ENCODE peak calls at places on chromosomes 5 and 9, in nine cellular contexts. One of them, this sample, is unnamed. For H3K36me3, the result is how much of the 10 kb centered on the place peaks cover.

GRCh38 chr5:144812770-144813169 is 642.1 kb downstream of the KCTD16 start:
- DNase-seq in mesendoderm: no peak
- DNase-seq in astrocyte: peak
- DNase-seq in effector memory CD4-positive, alpha-beta T cell: no peak
- DNase-seq in heart left ventricle: no peak
- DNase-seq in mammary epithelial cell: peak
- DNase-seq in ovary: no peak
- DNase-seq in kidney: no peak
- DNase-seq in HCT116: no peak
- DNase-seq in this sample: no peak

GRCh38 chr9:133534346-133535284 is at the start of gene ADAMTSL2:
- DNase-seq in HCT116: no peak
- DNase-seq in astrocyte: peak
- DNase-seq in effector memory CD4-positive, alpha-beta T cell: no peak
- DNase-seq in kidney: peak
- DNase-seq in ovary: peak
- DNase-seq in mesendoderm: peak
- DNase-seq in heart left ventricle: peak
- DNase-seq in mammary epithelial cell: no peak
- DNase-seq in this sample: no peak

GRCh38 chr5:76303917-76304316 is 99.2 kb upstream of the IQGAP2 start:
- DNase-seq in heart left ventricle: no peak
- DNase-seq in ovary: no peak
- DNase-seq in mesendoderm: peak
- DNase-seq in mammary epithelial cell: peak
- DNase-seq in HCT116: no peak
- DNase-seq in kidney: no peak
- DNase-seq in astrocyte: no peak
- DNase-seq in effector memory CD4-positive, alpha-beta T cell: peak
- DNase-seq in this sample: no peak

GRCh38 chr5:34474573-34475021 is 181.5 kb upstream of the RAI14 start:
- DNase-seq in ovary: no peak
- DNase-seq in heart left ventricle: no peak
- DNase-seq in astrocyte: peak
- DNase-seq in mesendoderm: peak
- DNase-seq in HCT116: peak
- DNase-seq in kidney: no peak
- DNase-seq in mammary epithelial cell: peak
- DNase-seq in effector memory CD4-positive, alpha-beta T cell: no peak
- DNase-seq in this sample: no peak

GRCh38 chr5:98187945-98188344 is 585.5 kb upstream of the RGMB start:
- DNase-seq in effector memory CD4-positive, alpha-beta T cell: no peak
- DNase-seq in HCT116: no peak
- DNase-seq in heart left ventricle: no peak
- DNase-seq in mammary epithelial cell: peak
- DNase-seq in astrocyte: no peak
- DNase-seq in ovary: no peak
- DNase-seq in kidney: no peak
- DNase-seq in mesendoderm: no peak
- DNase-seq in this sample: no peak

GRCh38 chr9:127805620-127806019 is 2.9 kb downstream of the FPGS start:
- DNase-seq in mammary epithelial cell: no peak
- DNase-seq in mesendoderm: peak
- DNase-seq in ovary: no peak
- DNase-seq in HCT116: peak
- DNase-seq in astrocyte: no peak
- DNase-seq in effector memory CD4-positive, alpha-beta T cell: no peak
- DNase-seq in heart left ventricle: no peak
- DNase-seq in kidney: no peak
- DNase-seq in this sample: no peak

GRCh38 chr5:127011151-127011550 is 19.2 kb downstream of the MARCHF3 start:
- DNase-seq in effector memory CD4-positive, alpha-beta T cell: no peak
- DNase-seq in astrocyte: peak
- DNase-seq in ovary: no peak
- DNase-seq in HCT116: no peak
- DNase-seq in heart left ventricle: peak
- DNase-seq in mesendoderm: no peak
- DNase-seq in mammary epithelial cell: peak
- DNase-seq in kidney: no peak
- DNase-seq in this sample: no peak

GRCh38 chr9:118215544-118215943 is 511.3 kb downstream of the TLR4 start:
- DNase-seq in effector memory CD4-positive, alpha-beta T cell: no peak
- DNase-seq in mesendoderm: peak
- DNase-seq in heart left ventricle: no peak
- DNase-seq in ovary: no peak
- DNase-seq in mammary epithelial cell: no peak
- DNase-seq in HCT116: no peak
- DNase-seq in kidney: no peak
- DNase-seq in astrocyte: no peak
- DNase-seq in this sample: no peak

GRCh38 chr9:111272571-111272970 is 57.5 kb downstream of the OR2K2 start:
- DNase-seq in kidney: no peak
- DNase-seq in HCT116: no peak
- DNase-seq in heart left ventricle: no peak
- DNase-seq in mammary epithelial cell: no peak
- DNase-seq in astrocyte: no peak
- DNase-seq in effector memory CD4-positive, alpha-beta T cell: no peak
- DNase-seq in mesendoderm: no peak
- DNase-seq in ovary: no peak
- DNase-seq in this sample: no peak

GRCh38 chr9:72650206-72650605 is 128.8 kb downstream of the TMC1 start:
- DNase-seq in kidney: no peak
- DNase-seq in HCT116: no peak
- DNase-seq in mesendoderm: no peak
- DNase-seq in astrocyte: no peak
- DNase-seq in ovary: no peak
- DNase-seq in mammary epithelial cell: peak
- DNase-seq in heart left ventricle: no peak
- DNase-seq in effector memory CD4-positive, alpha-beta T cell: no peak
- DNase-seq in this sample: no peak

GRCh38 chr5:116009806-116010205 is 22.5 kb upstream of the ARL14EPL start:
- DNase-seq in mesendoderm: no peak
- DNase-seq in HCT116: no peak
- DNase-seq in mammary epithelial cell: no peak
- DNase-seq in ovary: no peak
- DNase-seq in effector memory CD4-positive, alpha-beta T cell: no peak
- DNase-seq in kidney: no peak
- DNase-seq in astrocyte: no peak
- DNase-seq in heart left ventricle: no peak
- DNase-seq in this sample: no peak

GRCh38 chr9:69178583-69179011 is 4.5 kb downstream of the TJP2 start:
- DNase-seq in HCT116: peak
- DNase-seq in effector memory CD4-positive, alpha-beta T cell: no peak
- DNase-seq in heart left ventricle: no peak
- DNase-seq in astrocyte: peak
- DNase-seq in mammary epithelial cell: peak
- DNase-seq in mesendoderm: no peak
- DNase-seq in kidney: no peak
- DNase-seq in ovary: no peak
- DNase-seq in this sample: no peak

GRCh38 chr5:124697912-124698690 is 48.3 kb downstream of the ZNF608 start:
- DNase-seq in astrocyte: peak
- DNase-seq in ovary: no peak
- DNase-seq in heart left ventricle: peak
- DNase-seq in kidney: no peak
- DNase-seq in effector memory CD4-positive, alpha-beta T cell: no peak
- DNase-seq in mammary epithelial cell: no peak
- DNase-seq in mesendoderm: no peak
- DNase-seq in HCT116: no peak
- DNase-seq in this sample: no peak

GRCh38 chr5:124696898-124697297 is 49.5 kb downstream of the ZNF608 start:
- DNase-seq in astrocyte: no peak
- DNase-seq in kidney: no peak
- DNase-seq in HCT116: no peak
- DNase-seq in mesendoderm: no peak
- DNase-seq in ovary: no peak
- DNase-seq in mammary epithelial cell: no peak
- DNase-seq in effector memory CD4-positive, alpha-beta T cell: no peak
- DNase-seq in heart left ventricle: no peak
- DNase-seq in this sample: no peak

GRCh38 chr5:124697482-124697881 is 49.0 kb downstream of the ZNF608 start:
- DNase-seq in HCT116: no peak
- DNase-seq in astrocyte: no peak
- DNase-seq in mesendoderm: no peak
- DNase-seq in heart left ventricle: no peak
- DNase-seq in kidney: no peak
- DNase-seq in mammary epithelial cell: no peak
- DNase-seq in ovary: no peak
- DNase-seq in effector memory CD4-positive, alpha-beta T cell: no peak
- DNase-seq in this sample: no peak

GRCh38 chr5:124700333-124700732 is 46.1 kb downstream of the ZNF608 start:
- DNase-seq in kidney: no peak
- DNase-seq in ovary: no peak
- DNase-seq in effector memory CD4-positive, alpha-beta T cell: no peak
- DNase-seq in HCT116: no peak
- DNase-seq in astrocyte: no peak
- DNase-seq in heart left ventricle: no peak
- DNase-seq in mesendoderm: no peak
- DNase-seq in mammary epithelial cell: no peak
- DNase-seq in this sample: no peak

DNA sequence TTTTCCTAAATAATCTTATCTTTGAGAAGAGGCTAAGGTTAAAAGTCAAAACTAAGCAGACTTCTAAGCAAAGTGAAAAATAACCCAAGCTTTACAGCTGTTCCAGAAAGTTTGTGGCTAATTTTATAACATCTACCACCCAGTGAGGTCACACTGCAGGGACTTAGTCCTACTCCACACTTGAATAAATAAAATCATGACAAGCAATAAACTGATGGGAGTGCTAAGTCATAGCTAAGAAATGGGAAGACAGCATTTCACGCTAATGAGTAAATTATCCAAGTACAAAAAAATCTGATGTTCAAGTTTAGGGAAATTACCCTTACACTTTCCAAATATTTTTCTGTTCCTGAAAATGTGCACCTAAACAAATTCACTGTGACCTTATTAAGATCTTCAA is 47.7 kb downstream of the ZNF608 start:
- DNase-seq in heart left ventricle: no peak
- DNase-seq in HCT116: no peak
- DNase-seq in astrocyte: peak
- DNase-seq in kidney: no peak
- DNase-seq in ovary: no peak
- DNase-seq in mesendoderm: no peak
- DNase-seq in effector memory CD4-positive, alpha-beta T cell: no peak
- DNase-seq in mammary epithelial cell: no peak
- DNase-seq in this sample: no peak
- H3K36me3 ChIP-seq in heart left ventricle: under half
- H3K36me3 ChIP-seq in HCT116: under half
- H3K36me3 ChIP-seq in astrocyte: under half
- H3K36me3 ChIP-seq in kidney: under half
- H3K36me3 ChIP-seq in ovary: under half
- H3K36me3 ChIP-seq in mesendoderm: under half
- H3K36me3 ChIP-seq in effector memory CD4-positive, alpha-beta T cell: under half
- H3K36me3 ChIP-seq in mammary epithelial cell: under half
- H3K36me3 ChIP-seq in this sample: under half

GRCh38 chr5:172093559-172093958 is 87.1 kb upstream of the FBXW11 start:
- DNase-seq in ovary: no peak
- DNase-seq in astrocyte: no peak
- DNase-seq in mesendoderm: no peak
- DNase-seq in effector memory CD4-positive, alpha-beta T cell: no peak
- DNase-seq in heart left ventricle: peak
- DNase-seq in kidney: no peak
- DNase-seq in mammary epithelial cell: no peak
- DNase-seq in HCT116: no peak
- DNase-seq in this sample: no peak

GRCh38 chr5:172095368-172095960 is 89.0 kb upstream of the FBXW11 start:
- DNase-seq in mammary epithelial cell: no peak
- DNase-seq in ovary: no peak
- DNase-seq in mesendoderm: no peak
- DNase-seq in effector memory CD4-positive, alpha-beta T cell: no peak
- DNase-seq in astrocyte: peak
- DNase-seq in kidney: no peak
- DNase-seq in heart left ventricle: no peak
- DNase-seq in HCT116: no peak
- DNase-seq in this sample: no peak

GRCh38 chr5:172096184-172096941 is 89.9 kb upstream of the FBXW11 start:
- DNase-seq in mammary epithelial cell: no peak
- DNase-seq in astrocyte: no peak
- DNase-seq in effector memory CD4-positive, alpha-beta T cell: no peak
- DNase-seq in HCT116: no peak
- DNase-seq in heart left ventricle: no peak
- DNase-seq in kidney: no peak
- DNase-seq in mesendoderm: no peak
- DNase-seq in ovary: no peak
- DNase-seq in this sample: no peak

GRCh38 chr5:172091956-172092732 is 85.7 kb upstream of the FBXW11 start:
- DNase-seq in ovary: no peak
- DNase-seq in mesendoderm: no peak
- DNase-seq in HCT116: no peak
- DNase-seq in mammary epithelial cell: no peak
- DNase-seq in effector memory CD4-positive, alpha-beta T cell: no peak
- DNase-seq in kidney: no peak
- DNase-seq in astrocyte: no peak
- DNase-seq in heart left ventricle: no peak
- DNase-seq in this sample: no peak

GRCh38 chr5:172093965-172094364 is 87.5 kb upstream of the FBXW11 start:
- DNase-seq in ovary: no peak
- DNase-seq in astrocyte: no peak
- DNase-seq in effector memory CD4-positive, alpha-beta T cell: no peak
- DNase-seq in mesendoderm: no peak
- DNase-seq in heart left ventricle: peak
- DNase-seq in mammary epithelial cell: no peak
- DNase-seq in kidney: peak
- DNase-seq in HCT116: no peak
- DNase-seq in this sample: no peak
- H3K36me3 ChIP-seq in ovary: under half
- H3K36me3 ChIP-seq in astrocyte: under half
- H3K36me3 ChIP-seq in effector memory CD4-positive, alpha-beta T cell: half or more
- H3K36me3 ChIP-seq in mesendoderm: under half
- H3K36me3 ChIP-seq in heart left ventricle: under half
- H3K36me3 ChIP-seq in mammary epithelial cell: under half
- H3K36me3 ChIP-seq in kidney: under half
- H3K36me3 ChIP-seq in HCT116: under half
- H3K36me3 ChIP-seq in this sample: under half

GRCh38 chr5:157540124-157540523 is 35.5 kb downstream of the ADAM19 start:
- DNase-seq in mammary epithelial cell: no peak
- DNase-seq in effector memory CD4-positive, alpha-beta T cell: no peak
- DNase-seq in kidney: no peak
- DNase-seq in astrocyte: no peak
- DNase-seq in ovary: no peak
- DNase-seq in HCT116: no peak
- DNase-seq in mesendoderm: no peak
- DNase-seq in heart left ventricle: no peak
- DNase-seq in this sample: no peak
- H3K36me3 ChIP-seq in mammary epithelial cell: under half
- H3K36me3 ChIP-seq in effector memory CD4-positive, alpha-beta T cell: under half
- H3K36me3 ChIP-seq in kidney: under half
- H3K36me3 ChIP-seq in astrocyte: under half
- H3K36me3 ChIP-seq in ovary: under half
- H3K36me3 ChIP-seq in HCT116: under half
- H3K36me3 ChIP-seq in mesendoderm: under half
- H3K36me3 ChIP-seq in heart left ventricle: under half
- H3K36me3 ChIP-seq in this sample: under half

DNA sequence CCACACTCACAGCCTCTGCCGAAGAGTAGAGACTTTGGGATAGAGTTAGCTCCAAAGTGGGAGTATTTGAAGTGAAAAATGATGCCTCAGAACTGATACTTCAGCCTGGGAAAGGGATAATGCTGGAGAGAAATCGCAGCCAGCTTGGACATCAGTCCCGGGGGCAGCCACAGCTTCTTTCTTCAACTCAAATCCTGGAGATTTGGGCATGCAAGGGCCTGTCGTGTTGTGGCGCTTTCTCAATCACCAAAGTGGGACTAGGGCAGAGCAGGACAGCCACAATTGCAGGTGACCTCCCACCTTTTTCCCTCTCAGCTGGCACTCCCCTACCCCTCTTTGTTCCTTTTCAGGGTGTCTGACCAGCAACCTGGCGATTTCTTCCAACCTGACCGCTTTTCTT is 70.4 kb downstream of the UBAP1 start:
- DNase-seq in HCT116: no peak
- DNase-seq in ovary: no peak
- DNase-seq in effector memory CD4-positive, alpha-beta T cell: no peak
- DNase-seq in astrocyte: no peak
- DNase-seq in heart left ventricle: no peak
- DNase-seq in mesendoderm: no peak
- DNase-seq in mammary epithelial cell: peak
- DNase-seq in kidney: no peak
- DNase-seq in this sample: no peak
- H3K36me3 ChIP-seq in HCT116: under half
- H3K36me3 ChIP-seq in ovary: under half
- H3K36me3 ChIP-seq in effector memory CD4-positive, alpha-beta T cell: under half
- H3K36me3 ChIP-seq in astrocyte: under half
- H3K36me3 ChIP-seq in heart left ventricle: under half
- H3K36me3 ChIP-seq in mesendoderm: under half
- H3K36me3 ChIP-seq in mammary epithelial cell: under half
- H3K36me3 ChIP-seq in kidney: under half
- H3K36me3 ChIP-seq in this sample: under half

This sample was measured in esophagus muscularis mucosa.